ENCODE peak calls at places on chromosomes 12 and 14, in ten cellular contexts. I is CD8-positive, alpha-beta memory T cell; O is tibial nerve; G is EL; T is mesendoderm; S is NCI-H2081; D is GM19239; X is GM12865; F is IMR-90; U is AG08395. C is an unnamed sample.

GRCh38 chr12:106179086-106179485 is 40.3 kb upstream of the NUAK1 start:
- DNase-seq in O (peak; percentile 66), X (no peak), G (no peak), F (no peak), T (no peak), I (no peak), D (no peak), S (peak; percentile 35), U (peak; percentile 20), C (no peak)

GRCh38 chr12:100170313-100170858 is 27.7 kb upstream of the BLTP3B start:
- DNase-seq in T (no peak), S (no peak), I (no peak), X (no peak), U (no peak), F (no peak), O (no peak), D (no peak), G (no peak), C (no peak)

GRCh38 chr14:73463411-73463810 is 5.1 kb upstream of the NUMB start:
- DNase-seq in U (peak; percentile 83), I (no peak), D (no peak), S (no peak), X (peak; percentile 60), G (peak; percentile 93), O (peak; percentile 68), F (peak; percentile 98), T (no peak), C (no peak)

GRCh38 chr12:32399373-32400113 is at the start of gene FGD4:
- DNase-seq in S (peak; percentile 91), D (peak; percentile 86), F (peak; percentile 56), O (peak; percentile 51), T (peak; percentile 96), X (peak; percentile 73), U (peak; percentile 77), G (peak; percentile 85), I (peak; percentile 4), C (peak; percentile 93)

GRCh38 chr12:94178886-94179285 is 30.5 kb downstream of the PLXNC1 start:
- DNase-seq in U (no peak), O (no peak), X (no peak), I (no peak), T (no peak), D (no peak), S (no peak), G (no peak), F (no peak), C (no peak)

GRCh38 chr12:1099158-1099557 is 108.1 kb downstream of the ERC1 start:
- DNase-seq in T (no peak), G (no peak), O (no peak), S (no peak), U (no peak), I (no peak), F (no peak), D (peak; percentile 17), X (peak; percentile 77), C (no peak)

GRCh38 chr12:122117979-122118378 is 39.4 kb downstream of the MLXIP start:
- DNase-seq in U (no peak), G (no peak), D (no peak), I (no peak), S (no peak), T (no peak), X (no peak), O (no peak), F (peak; percentile 24), C (no peak)

GRCh38 chr12:22276846-22277245 is 57.7 kb downstream of the ST8SIA1 start:
- DNase-seq in O (no peak), I (no peak), S (no peak), U (no peak), F (no peak), G (no peak), T (no peak), X (no peak), D (no peak), C (no peak)

GRCh38 chr14:92421756-92422155 is 91.8 kb upstream of the RIN3 start:
- DNase-seq in D (no peak), F (no peak), O (no peak), I (no peak), G (peak; percentile 8), X (no peak), T (no peak), S (no peak), U (peak; percentile 39), C (no peak)

GRCh38 chr12:28023156-28023887 is 50.8 kb upstream of the PTHLH start:
- DNase-seq in U (peak; percentile 62), T (no peak), S (no peak), I (no peak), X (no peak), D (no peak), G (peak; percentile 94), O (no peak), F (peak; percentile 95), C (no peak)

GRCh38 chr14:54169254-54169924 is 212.8 kb upstream of the BMP4 start:
- DNase-seq in D (no peak), T (no peak), S (no peak), I (no peak), O (peak; percentile 7), F (peak; percentile 10), X (no peak), U (no peak), G (peak; percentile 68), C (no peak)

GRCh38 chr12:18343708-18344107 is 82.4 kb downstream of the PIK3C2G start:
- DNase-seq in D (no peak), G (no peak), I (no peak), S (no peak), T (no peak), F (no peak), U (no peak), O (no peak), X (no peak), C (no peak)

GRCh38 chr12:46214668-46215429 is 54.0 kb downstream of the SLC38A1 start:
- DNase-seq in F (peak; percentile 36), D (no peak), S (no peak), O (no peak), T (no peak), G (no peak), X (peak; percentile 85), U (no peak), I (peak; percentile 75), C (no peak)

GRCh38 chr12:3125674-3126073 is 48.5 kb downstream of the TSPAN9 start:
- DNase-seq in I (no peak), X (no peak), S (no peak), G (no peak), T (no peak), F (no peak), D (no peak), U (no peak), O (no peak), C (no peak)

C was measured in COR-L47.